ENCODE peak calls at places on chromosomes 4 and X, in four cellular contexts. F, Q, A and R are unnamed samples.

GRCh38 chr4:119726505-119726904 is 97.9 kb upstream of the PDE5A start:
- DNase-seq in F (peak; percentile 34), A (no peak), Q (no peak), R (no peak)

GRCh38 chr4:181911420-181911819 is 331.8 kb upstream of the TENM3 start:
- DNase-seq in F (peak; percentile 79), A (no peak), Q (no peak), R (no peak)

GRCh38 chr4:165393704-165394103 is 14.9 kb downstream of the CPE start:
- DNase-seq in Q (no peak), A (no peak), F (no peak), R (peak; percentile 40)

GRCh38 chrX:14697453-14697852 is 168.1 kb downstream of the GLRA2 start:
- DNase-seq in F (no peak), Q (no peak), A (peak; percentile 9), R (peak; percentile 6)

GRCh38 chr4:96139251-96139929 is 299.5 kb downstream of the PDHA2 start:
- DNase-seq in Q (no peak), A (no peak), F (no peak), R (no peak)

GRCh38 chr4:135770505-135770904 is 1568.9 kb upstream of the PABPC4L start:
- DNase-seq in F (no peak), Q (no peak), A (no peak), R (no peak)

GRCh38 chrX:17635231-17635630 is 102.1 kb upstream of the SCML1 start:
- DNase-seq in Q (no peak), F (peak; percentile 18), A (no peak), R (no peak)

GRCh38 chr4:52052475-52052780 is 1.3 kb downstream of the SPATA18 start:
- DNase-seq in F (peak; percentile 20), Q (peak; percentile 13), A (no peak), R (peak; percentile 21)

GRCh38 chr4:108370291-108370690 is 201.6 kb upstream of the LEF1 start:
- DNase-seq in A (no peak), F (no peak), Q (no peak), R (no peak)

GRCh38 chr4:54276633-54277426 is 47.7 kb downstream of the PDGFRA start:
- DNase-seq in A (no peak), Q (no peak), F (no peak), R (peak; percentile 60)

GRCh38 chrX:78659955-78660354 is 827 bp upstream of the RTL3 start:
- DNase-seq in Q (no peak), F (no peak), A (no peak), R (no peak)
- TF ChIP-seq FOS in Q (no peak), F (no peak), A (no peak), R (no peak)

DNA sequence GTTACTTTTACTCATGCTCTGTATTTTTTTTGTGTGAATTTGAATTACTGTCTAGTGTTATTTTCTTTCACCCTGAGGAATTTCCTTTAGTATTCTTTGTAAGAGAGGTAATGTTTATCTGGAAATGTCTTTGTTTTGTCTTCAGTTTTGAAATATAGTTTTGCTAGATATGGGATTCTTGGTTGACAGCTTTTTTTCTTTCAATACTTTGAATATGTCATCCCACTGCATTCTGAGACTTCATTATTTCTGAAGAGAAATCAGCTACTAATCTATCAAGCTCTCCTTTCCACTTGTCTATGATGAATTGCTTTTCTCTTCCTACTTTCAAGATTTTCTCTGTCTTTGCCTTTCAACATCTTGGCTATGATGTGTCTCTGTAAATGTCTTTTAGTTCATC is 217.0 kb upstream of the CASK start:
- DNase-seq in F (no peak), Q (no peak), A (no peak), R (no peak)
- TF ChIP-seq FOS in F (no peak), Q (no peak), A (no peak), R (no peak)

GRCh38 chr4:122621010-122621616 is at the start of gene IL21:
- DNase-seq in Q (no peak), A (no peak), F (no peak), R (no peak)
- TF ChIP-seq FOS in Q (no peak), A (no peak), F (no peak), R (no peak)

DNA sequence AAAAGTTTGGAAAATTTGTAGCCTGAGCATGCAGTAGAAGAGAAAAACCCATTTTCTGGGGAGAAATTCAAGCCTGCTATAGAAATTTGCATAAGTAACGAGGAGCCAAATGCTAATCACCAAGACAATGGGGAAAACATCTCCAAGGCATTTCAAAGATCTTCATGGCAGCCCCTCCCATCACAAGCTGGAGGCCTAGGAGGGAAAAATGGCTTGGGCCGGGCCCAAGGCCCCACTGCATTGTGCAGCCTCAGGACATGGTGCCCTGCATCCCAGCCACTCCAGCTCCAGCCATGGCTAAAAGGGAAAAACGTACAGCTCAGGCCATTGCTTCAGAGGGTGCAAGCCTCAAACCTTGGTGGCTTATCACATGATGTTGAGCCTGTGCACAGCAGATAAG is 87.7 kb downstream of the SHROOM4 start:
- DNase-seq in A (no peak), Q (no peak), F (no peak), R (no peak)
- TF ChIP-seq FOS in A (no peak), Q (no peak), F (no peak), R (no peak)

GRCh38 chrX:124796989-124797388 is 450.6 kb downstream of the SH2D1A start:
- DNase-seq in Q (no peak), F (no peak), A (no peak), R (no peak)
- TF ChIP-seq FOS in Q (no peak), F (no peak), A (no peak), R (no peak)

GRCh38 chrX:70033348-70033747 is 16.4 kb downstream of the AWAT2 start:
- DNase-seq in A (peak; percentile 58), F (peak; percentile 21), Q (no peak), R (peak; percentile 61)

GRCh38 chrX:70029790-70030189 is 19.9 kb downstream of the AWAT2 start:
- DNase-seq in Q (no peak), A (no peak), F (no peak), R (no peak)

GRCh38 chrX:70026851-70027200 is 22.9 kb downstream of the AWAT2 start:
- DNase-seq in F (no peak), Q (no peak), A (no peak), R (peak; percentile 61)

GRCh38 chrX:70032797-70033196 is 16.9 kb downstream of the AWAT2 start:
- DNase-seq in Q (no peak), F (no peak), A (no peak), R (no peak)

GRCh38 chrX:70030242-70030823 is 19.4 kb downstream of the AWAT2 start:
- DNase-seq in Q (no peak), F (peak; percentile 49), A (peak; percentile 47), R (peak; percentile 49)
- TF ChIP-seq FOS in Q (no peak), F (no peak), A (no peak), R (no peak)

GRCh38 chr4:103994059-103994458 is 274.3 kb upstream of the TACR3 start:
- DNase-seq in A (no peak), F (no peak), Q (no peak), R (no peak)

GRCh38 chr4:103998752-103999151 is 279.0 kb upstream of the TACR3 start:
- DNase-seq in A (no peak), F (no peak), Q (no peak), R (no peak)

GRCh38 chr4:103996637-103997036 is 276.9 kb upstream of the TACR3 start:
- DNase-seq in A (no peak), Q (no peak), F (no peak), R (no peak)

GRCh38 chr4:103996059-103996458 is 276.3 kb upstream of the TACR3 start:
- DNase-seq in F (no peak), A (no peak), Q (no peak), R (no peak)
- TF ChIP-seq FOS in F (no peak), A (no peak), Q (no peak), R (no peak)

GRCh38 chr4:156248921-156249320 is 295.3 kb upstream of the CTSO start:
- DNase-seq in F (no peak), Q (no peak), A (no peak), R (no peak)

GRCh38 chr4:156255608-156256007 is 301.9 kb upstream of the CTSO start:
- DNase-seq in F (no peak), A (no peak), Q (no peak), R (no peak)

GRCh38 chr4:156255205-156255604 is 301.5 kb upstream of the CTSO start:
- DNase-seq in F (no peak), Q (no peak), A (no peak), R (no peak)

GRCh38 chr4:156251373-156252065 is 297.9 kb upstream of the CTSO start:
- DNase-seq in Q (no peak), A (no peak), F (no peak), R (no peak)

DNA sequence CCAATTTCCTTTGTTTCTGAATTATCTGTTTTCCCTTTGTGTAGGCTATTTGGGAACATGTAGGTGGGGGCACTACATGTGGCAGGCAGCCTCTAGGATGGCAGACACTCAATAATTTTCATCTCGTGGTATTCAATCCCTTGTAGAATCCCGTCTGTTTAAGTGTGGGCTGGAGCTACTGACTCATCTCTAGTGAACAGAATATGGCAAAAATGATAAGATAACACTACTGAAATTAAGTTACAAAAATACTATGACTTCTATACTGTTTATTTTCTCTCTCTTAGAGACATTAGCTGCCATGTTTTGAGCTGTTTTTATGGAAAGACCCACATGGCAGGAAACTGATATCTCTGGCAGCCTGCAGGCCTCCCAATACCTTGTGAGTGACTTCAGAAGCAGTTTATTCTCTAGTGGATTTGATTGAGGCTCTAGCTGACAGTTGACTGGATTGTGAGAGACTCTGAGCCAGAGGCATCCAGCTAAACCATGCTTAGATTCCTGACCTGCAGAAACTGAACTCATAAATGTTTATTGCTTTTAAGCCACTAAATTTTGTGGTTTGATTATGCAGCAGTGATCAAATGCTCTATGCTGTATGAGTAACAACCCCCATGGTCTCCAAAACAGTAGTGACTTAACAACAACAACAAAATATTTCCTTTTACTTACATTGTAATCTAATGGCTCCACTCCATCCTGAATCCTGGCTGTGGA is 298.8 kb upstream of the CTSO start:
- DNase-seq in Q (no peak), F (peak; percentile 52), A (no peak), R (no peak)
- TF ChIP-seq FOS in Q (no peak), F (no peak), A (no peak), R (no peak)